ENCODE peak calls at places on chromosomes 13 and 19, in five cellular contexts. Q is NCI-H69; N is naive thymus-derived CD4-positive, alpha-beta T cell; K is left kidney; I is HT-29. M is an unnamed sample.

GRCh38 chr19:18657590-18658365 is 20.9 kb downstream of the KLHL26 start:
- DNase-seq in Q (peak; percentile 67), N (no peak), K (peak; percentile 93), I (no peak), M (no peak)

GRCh38 chr19:6452899-6453298 is 6.7 kb downstream of the SLC25A23 start:
- DNase-seq in Q (no peak), N (no peak), K (no peak), I (no peak), M (no peak)

GRCh38 chr13:100872761-100873160 is 198.2 kb upstream of the TMTC4 start:
- DNase-seq in Q (no peak), N (no peak), K (no peak), I (no peak), M (no peak)

GRCh38 chr13:52414963-52415362 is 9.0 kb upstream of the THSD1 start:
- DNase-seq in Q (no peak), N (no peak), K (no peak), I (no peak), M (no peak)

GRCh38 chr13:44232729-44233128 is 140.9 kb upstream of the SERP2 start:
- DNase-seq in Q (peak; percentile 13), N (no peak), K (peak; percentile 92), I (no peak), M (no peak)

GRCh38 chr13:41182231-41182630 is 12.1 kb downstream of the KBTBD7 start:
- DNase-seq in Q (no peak), N (no peak), K (no peak), I (no peak), M (no peak)

GRCh38 chr13:89899302-89900103 is 1448.0 kb upstream of the MIR17HG start:
- DNase-seq in Q (peak; percentile 66), N (no peak), K (no peak), I (no peak), M (no peak)

GRCh38 chr13:80363890-80364503 is 23.1 kb upstream of the SPRY2 start:
- DNase-seq in Q (no peak), N (no peak), K (peak; percentile 66), I (peak; percentile 50), M (no peak)

GRCh38 chr19:16017138-16017490 is 59.2 kb upstream of the TPM4 start:
- DNase-seq in Q (no peak), N (no peak), K (no peak), I (no peak), M (no peak)

GRCh38 chr13:109857325-109857724 is 70.9 kb upstream of the IRS2 start:
- DNase-seq in Q (no peak), N (no peak), K (no peak), I (no peak), M (no peak)

GRCh38 chr13:41762796-41763195 is 198.1 kb downstream of the VWA8 start:
- DNase-seq in Q (no peak), N (no peak), K (no peak), I (no peak), M (no peak)

GRCh38 chr13:97879646-97880297 is 73.7 kb upstream of the IPO5 start:
- DNase-seq in Q (no peak), N (no peak), K (peak; percentile 18), I (no peak), M (no peak)

GRCh38 chr19:3178377-3178972 is at the start of gene S1PR4:
- DNase-seq in Q (no peak), N (no peak), K (no peak), I (no peak), M (no peak)

GRCh38 chr19:19600793-19601346 is 17.6 kb downstream of the PBX4 start:
- DNase-seq in Q (no peak), N (no peak), K (no peak), I (no peak), M (no peak)

GRCh38 chr13:93547886-93548285 is 321.3 kb downstream of the GPC6 start:
- DNase-seq in Q (no peak), N (no peak), K (no peak), I (no peak), M (no peak)

GRCh38 chr13:70758932-70759331 is 650.7 kb upstream of the KLHL1 start:
- DNase-seq in Q (no peak), N (no peak), K (no peak), I (no peak), M (no peak)

GRCh38 chr13:109145631-109146030 is 516.2 kb downstream of the MYO16 start:
- DNase-seq in Q (peak; percentile 41), N (no peak), K (peak; percentile 82), I (peak; percentile 73), M (no peak)

GRCh38 chr19:41706741-41707501 is 1.5 kb upstream of the CEACAM5 start:
- DNase-seq in Q (peak; percentile 90), N (peak; percentile 72), K (peak; percentile 42), I (peak; percentile 94), M (peak; percentile 88)

GRCh38 chr13:112065867-112066623 is 904 bp upstream of the SOX1 start:
- DNase-seq in Q (no peak), N (no peak), K (no peak), I (no peak), M (peak; percentile 66)

GRCh38 chr13:19658192-19658591 is 24.7 kb downstream of the MPHOSPH8 start:
- DNase-seq in Q (no peak), N (no peak), K (no peak), I (no peak), M (no peak)

GRCh38 chr13:97119899-97120745 is 102.0 kb upstream of the MBNL2 start:
- DNase-seq in Q (no peak), N (no peak), K (no peak), I (no peak), M (no peak)

GRCh38 chr13:101258071-101258470 is 158.2 kb downstream of the NALCN start:
- DNase-seq in Q (peak; percentile 78), N (no peak), K (peak; percentile 33), I (peak; percentile 25), M (peak; percentile 21)

GRCh38 chr19:49512970-49513745 is 697 bp downstream of the FCGRT start:
- DNase-seq in Q (peak; percentile 95), N (no peak), K (peak; percentile 91), I (peak; percentile 73), M (peak; percentile 65)

GRCh38 chr13:36571444-36571843 is 102.4 kb upstream of the SERTM1 start:
- DNase-seq in Q (peak; percentile 11), N (no peak), K (no peak), I (no peak), M (no peak)

GRCh38 chr13:38686635-38687245 is at the start of gene FREM2:
- DNase-seq in Q (peak; percentile 97), N (no peak), K (peak; percentile 99), I (no peak), M (peak; percentile 94)

GRCh38 chr19:40831502-40832430 is 18.5 kb downstream of the CYP2A6 start:
- DNase-seq in Q (peak; percentile 67), N (no peak), K (peak; percentile 59), I (peak; percentile 45), M (no peak)

GRCh38 chr13:102317593-102317992 is 84.3 kb downstream of the FGF14 start:
- DNase-seq in Q (peak; percentile 83), N (no peak), K (peak; percentile 48), I (no peak), M (no peak)